ENCODE peak calls at places on chromosomes 3 and 15, in eight cellular contexts. One of them, this sample, is unnamed.

GRCh38 chr3:195240171-195240701 is 30.7 kb downstream of the XXYLT1 start:
- DNase-seq in epithelial cell of esophagus: no peak
- DNase-seq in upper lobe of right lung: peak; percentile 65
- DNase-seq in activated naive CD4-positive, alpha-beta T cell treated with anti-CD3 and anti-CD28 coated beads, Interleukin-2, amount 10 ng/mL, durations not matched to agents 7 days and 5 days: no peak
- DNase-seq in iris pigment epithelial cell: no peak
- DNase-seq in NCI-H510A: no peak
- DNase-seq in AG04449: no peak
- DNase-seq in AG04450: no peak
- DNase-seq in this sample: no peak

GRCh38 chr15:59300618-59301139 is 72.0 kb downstream of the MYO1E start:
- DNase-seq in activated naive CD4-positive, alpha-beta T cell treated with anti-CD3 and anti-CD28 coated beads, Interleukin-2, amount 10 ng/mL, durations not matched to agents 7 days and 5 days: no peak
- DNase-seq in NCI-H510A: no peak
- DNase-seq in AG04450: no peak
- DNase-seq in AG04449: no peak
- DNase-seq in iris pigment epithelial cell: no peak
- DNase-seq in upper lobe of right lung: no peak
- DNase-seq in epithelial cell of esophagus: peak; percentile 46
- DNase-seq in this sample: no peak

GRCh38 chr3:155208183-155208582 is 85.3 kb downstream of the STRIT1 start:
- DNase-seq in AG04450: no peak
- DNase-seq in AG04449: no peak
- DNase-seq in activated naive CD4-positive, alpha-beta T cell treated with anti-CD3 and anti-CD28 coated beads, Interleukin-2, amount 10 ng/mL, durations not matched to agents 7 days and 5 days: no peak
- DNase-seq in NCI-H510A: no peak
- DNase-seq in iris pigment epithelial cell: no peak
- DNase-seq in epithelial cell of esophagus: no peak
- DNase-seq in upper lobe of right lung: no peak
- DNase-seq in this sample: no peak

GRCh38 chr15:31271224-31271635 is 55.4 kb upstream of the KLF13 start:
- DNase-seq in AG04450: no peak
- DNase-seq in NCI-H510A: no peak
- DNase-seq in iris pigment epithelial cell: no peak
- DNase-seq in upper lobe of right lung: no peak
- DNase-seq in epithelial cell of esophagus: no peak
- DNase-seq in AG04449: no peak
- DNase-seq in activated naive CD4-positive, alpha-beta T cell treated with anti-CD3 and anti-CD28 coated beads, Interleukin-2, amount 10 ng/mL, durations not matched to agents 7 days and 5 days: no peak
- DNase-seq in this sample: no peak

GRCh38 chr15:73647259-73648026 is 14.3 kb upstream of the NPTN start:
- DNase-seq in AG04450: no peak
- DNase-seq in epithelial cell of esophagus: peak; percentile 84
- DNase-seq in iris pigment epithelial cell: peak; percentile 26
- DNase-seq in upper lobe of right lung: no peak
- DNase-seq in activated naive CD4-positive, alpha-beta T cell treated with anti-CD3 and anti-CD28 coated beads, Interleukin-2, amount 10 ng/mL, durations not matched to agents 7 days and 5 days: no peak
- DNase-seq in NCI-H510A: no peak
- DNase-seq in AG04449: no peak
- DNase-seq in this sample: no peak

GRCh38 chr15:98626153-98626552 is 22.2 kb upstream of the IGF1R start:
- DNase-seq in activated naive CD4-positive, alpha-beta T cell treated with anti-CD3 and anti-CD28 coated beads, Interleukin-2, amount 10 ng/mL, durations not matched to agents 7 days and 5 days: no peak
- DNase-seq in NCI-H510A: no peak
- DNase-seq in AG04449: no peak
- DNase-seq in iris pigment epithelial cell: no peak
- DNase-seq in upper lobe of right lung: no peak
- DNase-seq in AG04450: no peak
- DNase-seq in epithelial cell of esophagus: no peak
- DNase-seq in this sample: no peak

GRCh38 chr3:37223084-37223975 is 48.9 kb upstream of the LRRFIP2 start:
- DNase-seq in activated naive CD4-positive, alpha-beta T cell treated with anti-CD3 and anti-CD28 coated beads, Interleukin-2, amount 10 ng/mL, durations not matched to agents 7 days and 5 days: no peak
- DNase-seq in AG04450: no peak
- DNase-seq in NCI-H510A: no peak
- DNase-seq in AG04449: no peak
- DNase-seq in upper lobe of right lung: no peak
- DNase-seq in iris pigment epithelial cell: peak; percentile 47
- DNase-seq in epithelial cell of esophagus: no peak
- DNase-seq in this sample: no peak

GRCh38 chr3:42664443-42664814 is 10.9 kb downstream of the ZBTB47 start:
- DNase-seq in upper lobe of right lung: no peak
- DNase-seq in AG04450: no peak
- DNase-seq in activated naive CD4-positive, alpha-beta T cell treated with anti-CD3 and anti-CD28 coated beads, Interleukin-2, amount 10 ng/mL, durations not matched to agents 7 days and 5 days: no peak
- DNase-seq in iris pigment epithelial cell: no peak
- DNase-seq in epithelial cell of esophagus: no peak
- DNase-seq in AG04449: no peak
- DNase-seq in NCI-H510A: no peak
- DNase-seq in this sample: no peak

GRCh38 chr3:197675568-197675860 is 61.2 kb downstream of the RUBCN start:
- DNase-seq in activated naive CD4-positive, alpha-beta T cell treated with anti-CD3 and anti-CD28 coated beads, Interleukin-2, amount 10 ng/mL, durations not matched to agents 7 days and 5 days: no peak
- DNase-seq in epithelial cell of esophagus: no peak
- DNase-seq in upper lobe of right lung: no peak
- DNase-seq in NCI-H510A: no peak
- DNase-seq in iris pigment epithelial cell: no peak
- DNase-seq in AG04450: no peak
- DNase-seq in AG04449: no peak
- DNase-seq in this sample: no peak

GRCh38 chr15:52331490-52332240 is 36.1 kb upstream of the MYO5C start:
- DNase-seq in epithelial cell of esophagus: peak; percentile 75
- DNase-seq in activated naive CD4-positive, alpha-beta T cell treated with anti-CD3 and anti-CD28 coated beads, Interleukin-2, amount 10 ng/mL, durations not matched to agents 7 days and 5 days: peak; percentile 70
- DNase-seq in NCI-H510A: no peak
- DNase-seq in AG04450: no peak
- DNase-seq in upper lobe of right lung: no peak
- DNase-seq in AG04449: no peak
- DNase-seq in iris pigment epithelial cell: peak; percentile 63
- DNase-seq in this sample: peak; percentile 20

GRCh38 chr3:194061421-194062029 is 74.4 kb upstream of the HES1 start:
- DNase-seq in AG04449: no peak
- DNase-seq in epithelial cell of esophagus: no peak
- DNase-seq in NCI-H510A: no peak
- DNase-seq in activated naive CD4-positive, alpha-beta T cell treated with anti-CD3 and anti-CD28 coated beads, Interleukin-2, amount 10 ng/mL, durations not matched to agents 7 days and 5 days: no peak
- DNase-seq in iris pigment epithelial cell: peak; percentile 50
- DNase-seq in AG04450: no peak
- DNase-seq in upper lobe of right lung: no peak
- DNase-seq in this sample: no peak

GRCh38 chr15:70347766-70348558 is 250.2 kb upstream of the TLE3 start:
- DNase-seq in AG04450: no peak
- DNase-seq in epithelial cell of esophagus: no peak
- DNase-seq in NCI-H510A: no peak
- DNase-seq in AG04449: no peak
- DNase-seq in iris pigment epithelial cell: no peak
- DNase-seq in activated naive CD4-positive, alpha-beta T cell treated with anti-CD3 and anti-CD28 coated beads, Interleukin-2, amount 10 ng/mL, durations not matched to agents 7 days and 5 days: no peak
- DNase-seq in upper lobe of right lung: no peak
- DNase-seq in this sample: no peak

GRCh38 chr15:81184188-81184587 is 12.5 kb upstream of the IL16 start:
- DNase-seq in epithelial cell of esophagus: no peak
- DNase-seq in upper lobe of right lung: no peak
- DNase-seq in activated naive CD4-positive, alpha-beta T cell treated with anti-CD3 and anti-CD28 coated beads, Interleukin-2, amount 10 ng/mL, durations not matched to agents 7 days and 5 days: peak; percentile 43
- DNase-seq in iris pigment epithelial cell: no peak
- DNase-seq in AG04450: no peak
- DNase-seq in NCI-H510A: no peak
- DNase-seq in AG04449: no peak
- DNase-seq in this sample: no peak

GRCh38 chr3:69855436-69856162 is 116.3 kb downstream of the MITF start:
- DNase-seq in AG04450: no peak
- DNase-seq in upper lobe of right lung: no peak
- DNase-seq in epithelial cell of esophagus: peak; percentile 37
- DNase-seq in activated naive CD4-positive, alpha-beta T cell treated with anti-CD3 and anti-CD28 coated beads, Interleukin-2, amount 10 ng/mL, durations not matched to agents 7 days and 5 days: no peak
- DNase-seq in NCI-H510A: no peak
- DNase-seq in AG04449: no peak
- DNase-seq in iris pigment epithelial cell: peak; percentile 63
- DNase-seq in this sample: no peak

GRCh38 chr3:52705438-52705687 is 228 bp downstream of the GLT8D1 start:
- DNase-seq in iris pigment epithelial cell: no peak
- DNase-seq in upper lobe of right lung: no peak
- DNase-seq in AG04449: no peak
- DNase-seq in epithelial cell of esophagus: no peak
- DNase-seq in activated naive CD4-positive, alpha-beta T cell treated with anti-CD3 and anti-CD28 coated beads, Interleukin-2, amount 10 ng/mL, durations not matched to agents 7 days and 5 days: no peak
- DNase-seq in NCI-H510A: no peak
- DNase-seq in AG04450: no peak
- DNase-seq in this sample: no peak

GRCh38 chr3:157127831-157128767 is 31.8 kb downstream of the CCNL1 start:
- DNase-seq in upper lobe of right lung: peak; percentile 77
- DNase-seq in iris pigment epithelial cell: peak; percentile 85
- DNase-seq in AG04449: no peak
- DNase-seq in NCI-H510A: peak; percentile 37
- DNase-seq in AG04450: peak; percentile 27
- DNase-seq in epithelial cell of esophagus: peak; percentile 94
- DNase-seq in activated naive CD4-positive, alpha-beta T cell treated with anti-CD3 and anti-CD28 coated beads, Interleukin-2, amount 10 ng/mL, durations not matched to agents 7 days and 5 days: peak; percentile 80
- DNase-seq in this sample: no peak

GRCh38 chr3:15292765-15293522 is 39.4 kb downstream of the SH3BP5 start:
- DNase-seq in iris pigment epithelial cell: no peak
- DNase-seq in AG04450: no peak
- DNase-seq in AG04449: no peak
- DNase-seq in upper lobe of right lung: peak; percentile 71
- DNase-seq in epithelial cell of esophagus: no peak
- DNase-seq in activated naive CD4-positive, alpha-beta T cell treated with anti-CD3 and anti-CD28 coated beads, Interleukin-2, amount 10 ng/mL, durations not matched to agents 7 days and 5 days: no peak
- DNase-seq in NCI-H510A: no peak
- DNase-seq in this sample: no peak

GRCh38 chr3:48426401-48426909 is 3.4 kb downstream of the PLXNB1 start:
- DNase-seq in NCI-H510A: no peak
- DNase-seq in upper lobe of right lung: no peak
- DNase-seq in AG04449: no peak
- DNase-seq in AG04450: no peak
- DNase-seq in epithelial cell of esophagus: no peak
- DNase-seq in activated naive CD4-positive, alpha-beta T cell treated with anti-CD3 and anti-CD28 coated beads, Interleukin-2, amount 10 ng/mL, durations not matched to agents 7 days and 5 days: no peak
- DNase-seq in iris pigment epithelial cell: no peak
- DNase-seq in this sample: no peak

GRCh38 chr3:63861306-63861705 is 2.3 kb downstream of the THOC7 start:
- DNase-seq in AG04450: no peak
- DNase-seq in iris pigment epithelial cell: no peak
- DNase-seq in activated naive CD4-positive, alpha-beta T cell treated with anti-CD3 and anti-CD28 coated beads, Interleukin-2, amount 10 ng/mL, durations not matched to agents 7 days and 5 days: no peak
- DNase-seq in NCI-H510A: no peak
- DNase-seq in upper lobe of right lung: no peak
- DNase-seq in epithelial cell of esophagus: no peak
- DNase-seq in AG04449: no peak
- DNase-seq in this sample: no peak